ENCODE peak calls at places on chromosomes 7 and 10, in six cellular contexts. J is IMR-90, Q is H1, U is mesenchymal stem cell, C is neuronal stem cell, D is trophoblast cell. T is an unnamed sample. For H3K27me3, the result is how much of the 10 kb centered on the place peaks cover.

GRCh38 chr10:79496896-79497295 is 15.4 kb upstream of the EIF5AL1 start:
- DNase-seq in J (no peak), D (no peak), Q (no peak), U (no peak), C (no peak), T (no peak)

GRCh38 chr10:997266-998022 is 9.2 kb downstream of the GTPBP4 start:
- DNase-seq in C (no peak), U (no peak), D (no peak), Q (no peak), J (no peak), T (no peak)

GRCh38 chr7:64515330-64515729 is 47.5 kb downstream of the ZNF680 start:
- DNase-seq in J (no peak), Q (no peak), C (no peak), D (no peak), U (no peak), T (no peak)

GRCh38 chr10:35639651-35640311 is 2.3 kb downstream of the FZD8 start:
- DNase-seq in C (peak), D (no peak), J (peak), Q (peak), U (peak), T (peak)

GRCh38 chr10:31023558-31023957 is 8.1 kb downstream of the ZNF438 start:
- DNase-seq in U (no peak), Q (no peak), D (no peak), C (no peak), J (no peak), T (no peak)

GRCh38 chr7:136640977-136641376 is 227.5 kb upstream of the CHRM2 start:
- DNase-seq in C (no peak), J (no peak), D (no peak), U (no peak), Q (no peak), T (peak)

GRCh38 chr7:131346885-131347592 is 19.4 kb downstream of the MKLN1 start:
- DNase-seq in U (no peak), Q (no peak), C (no peak), J (no peak), D (peak), T (peak)

GRCh38 chr7:90713628-90714027 is 117.5 kb downstream of the CDK14 start:
- DNase-seq in C (no peak), U (no peak), D (no peak), Q (no peak), J (no peak), T (no peak)

GRCh38 chr7:79619216-79619615 is 165.7 kb upstream of the MAGI2 start:
- DNase-seq in Q (no peak), J (no peak), D (no peak), C (no peak), U (no peak), T (no peak)

GRCh38 chr10:93458821-93459257 is 23.3 kb downstream of the MYOF start:
- DNase-seq in U (peak), J (peak), Q (no peak), D (peak), C (no peak), T (peak)

GRCh38 chr10:18659784-18660561 is 742 bp downstream of the ARL5B start:
- DNase-seq in Q (no peak), D (peak), J (peak), C (no peak), U (peak), T (peak)

GRCh38 chr7:99623702-99624447 is 7.1 kb downstream of the ZSCAN25 start:
- DNase-seq in D (no peak), J (no peak), C (no peak), U (no peak), Q (no peak), T (no peak)

GRCh38 chr10:62373995-62374861 is at the start of gene ZNF365:
- DNase-seq in Q (peak), J (peak), U (peak), D (peak), C (peak), T (peak)

GRCh38 chr7:30027065-30027456 is 559 bp upstream of the FKBP14 start:
- DNase-seq in U (no peak), C (no peak), J (peak), Q (no peak), D (peak), T (no peak)

GRCh38 chr7:31102151-31102972 is 50.3 kb downstream of the ADCYAP1R1 start:
- DNase-seq in J (no peak), D (no peak), U (no peak), Q (no peak), C (no peak), T (no peak)

GRCh38 chr10:85319826-85320225 is 991.4 kb downstream of the CCSER2 start:
- DNase-seq in J (no peak), U (no peak), Q (no peak), C (no peak), D (no peak), T (peak)

GRCh38 chr7:73599916-73600315 is 21.5 kb upstream of the TBL2 start:
- DNase-seq in Q (no peak), U (no peak), C (no peak), D (no peak), J (no peak), T (no peak)

GRCh38 chr7:156504687-156505545 is 135.7 kb upstream of the RNF32 start:
- DNase-seq in U (no peak), Q (peak), J (no peak), D (no peak), C (no peak), T (no peak)

GRCh38 chr7:71444130-71444529 is 312.2 kb downstream of the GALNT17 start:
- DNase-seq in J (no peak), C (no peak), D (no peak), Q (no peak), U (no peak), T (no peak)

GRCh38 chr7:26993816-26994810 is 101.7 kb downstream of the HOXA1 start:
- DNase-seq in C (no peak), J (peak), Q (no peak), D (no peak), U (no peak), T (no peak)

GRCh38 chr7:128939861-128940410 is 2.2 kb downstream of the IRF5 start:
- DNase-seq in J (no peak), U (no peak), Q (no peak), C (no peak), D (no peak), T (no peak)

GRCh38 chr7:128404826-128405344 is 4.9 kb downstream of the IMPDH1 start:
- DNase-seq in C (no peak), Q (no peak), J (peak), D (peak), U (no peak), T (no peak)

GRCh38 chr7:44534087-44534486 is 7.0 kb downstream of the NPC1L1 start:
- DNase-seq in J (peak), U (peak), D (no peak), Q (no peak), C (no peak), T (no peak)

GRCh38 chr7:100367251-100367620 is 6.1 kb upstream of the PILRA start:
- DNase-seq in J (no peak), D (no peak), U (no peak), C (no peak), Q (no peak), T (peak)

GRCh38 chr10:72637398-72637857 is 11.5 kb upstream of the MICU1 start:
- DNase-seq in U (peak), C (no peak), D (peak), Q (no peak), J (peak), T (peak)

GRCh38 chr7:84261509-84261908 is 66.9 kb upstream of the SEMA3A start:
- DNase-seq in C (no peak), U (no peak), Q (no peak), J (no peak), D (no peak), T (no peak)

GRCh38 chr10:46557319-46558140 is 1.1 kb upstream of the GPRIN2 start:
- DNase-seq in Q (peak), U (no peak), C (no peak), J (no peak), D (no peak), T (no peak)

GRCh38 chr10:17238445-17239275 is 10.6 kb downstream of the VIM start:
- DNase-seq in C (no peak), Q (no peak), J (peak), U (peak), D (peak), T (peak)
- H3K4me3 ChIP-seq in C (no peak), Q (no peak), J (no peak), U (no peak), D (no peak), T (no peak)

GRCh38 chr10:60522617-60523016 is 132.9 kb upstream of the ANK3 start:
- DNase-seq in Q (no peak), U (no peak), C (no peak), J (no peak), D (no peak), T (no peak)
- H2BK120ac ChIP-seq in Q (no peak), U (no peak), C (no peak), J (no peak), D (no peak), T (no peak)

DNA sequence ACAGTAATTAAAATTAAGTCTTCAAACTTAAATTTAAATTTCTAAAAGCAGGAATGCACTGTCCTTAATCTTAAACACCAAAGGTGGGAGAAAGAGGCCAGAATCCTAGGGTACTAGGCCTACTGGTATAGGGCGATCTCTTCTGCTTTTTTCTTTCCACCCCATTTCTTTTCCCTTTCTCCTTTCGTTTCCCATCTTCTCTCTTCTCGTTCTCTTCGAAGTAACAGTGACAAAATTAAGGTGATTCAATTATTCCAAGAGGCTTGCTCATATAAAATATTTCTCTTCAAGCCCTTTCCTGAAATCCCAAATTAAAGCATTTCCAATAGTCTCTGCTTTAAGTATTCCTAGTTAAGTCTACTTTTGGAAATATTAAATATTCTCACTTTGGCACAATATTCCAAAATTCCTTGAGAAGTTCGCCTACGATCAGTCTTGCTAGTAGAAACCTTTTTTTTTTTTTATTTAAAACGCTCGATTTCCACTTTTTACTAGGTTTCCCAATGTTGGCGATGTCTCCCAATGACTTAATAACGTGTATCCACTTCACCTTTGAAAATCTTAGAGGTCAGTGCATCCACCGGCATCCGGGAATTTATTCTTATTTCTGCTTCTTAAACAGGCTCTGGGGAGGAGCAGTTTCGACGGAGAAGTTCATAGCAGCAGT is 765 bp upstream of the LCOR start:
- DNase-seq in J (no peak), D (no peak), Q (no peak), C (no peak), U (peak), T (no peak)
- H3K27me3 ChIP-seq in J (under half), D (under half), Q (under half), C (under half), U (under half), T (under half)

DNA sequence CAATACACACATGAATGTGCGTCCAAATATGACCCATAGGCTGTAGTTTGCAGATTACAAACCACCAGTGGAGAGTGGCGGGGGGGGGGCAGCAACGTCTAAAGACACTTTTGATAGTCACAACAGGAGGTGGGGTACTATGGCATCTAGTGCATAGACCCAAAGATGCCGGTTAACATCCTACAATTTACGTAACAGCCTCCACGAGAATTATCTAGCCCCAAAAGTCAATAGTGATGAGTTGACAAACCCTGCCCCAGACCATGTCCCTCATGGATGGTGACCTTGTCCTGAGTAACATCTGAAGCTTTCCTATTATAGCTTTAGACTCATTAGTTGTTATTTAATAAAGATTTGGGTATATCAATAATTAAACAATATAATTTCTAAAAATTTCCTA is 31.6 kb downstream of the USP6NL start:
- DNase-seq in J (no peak), D (no peak), U (no peak), Q (no peak), C (no peak), T (no peak)
- H3K4me3 ChIP-seq in J (no peak), D (no peak), U (no peak), Q (no peak), C (no peak), T (no peak)

GRCh38 chr7:152673902-152674301 is 2.0 kb downstream of the XRCC2 start:
- DNase-seq in Q (no peak), J (no peak), D (peak), U (no peak), C (no peak), T (no peak)

GRCh38 chr7:152674860-152675760 is 831 bp downstream of the XRCC2 start:
- DNase-seq in U (peak), C (no peak), J (peak), Q (no peak), D (peak), T (peak)

GRCh38 chr7:152678133-152678645 is 2.2 kb upstream of the XRCC2 start:
- DNase-seq in J (no peak), U (no peak), C (no peak), Q (no peak), D (peak), T (no peak)

GRCh38 chr7:152672626-152673025 is 3.3 kb downstream of the XRCC2 start:
- DNase-seq in U (no peak), Q (no peak), D (peak), C (no peak), J (no peak), T (no peak)

GRCh38 chr7:152675761-152676636 is at the start of gene XRCC2:
- DNase-seq in J (peak), U (peak), Q (peak), D (peak), C (peak), T (peak)
- H2BK120ac ChIP-seq in J (no peak), U (peak), Q (no peak), D (peak), C (no peak), T (no peak)

DNA sequence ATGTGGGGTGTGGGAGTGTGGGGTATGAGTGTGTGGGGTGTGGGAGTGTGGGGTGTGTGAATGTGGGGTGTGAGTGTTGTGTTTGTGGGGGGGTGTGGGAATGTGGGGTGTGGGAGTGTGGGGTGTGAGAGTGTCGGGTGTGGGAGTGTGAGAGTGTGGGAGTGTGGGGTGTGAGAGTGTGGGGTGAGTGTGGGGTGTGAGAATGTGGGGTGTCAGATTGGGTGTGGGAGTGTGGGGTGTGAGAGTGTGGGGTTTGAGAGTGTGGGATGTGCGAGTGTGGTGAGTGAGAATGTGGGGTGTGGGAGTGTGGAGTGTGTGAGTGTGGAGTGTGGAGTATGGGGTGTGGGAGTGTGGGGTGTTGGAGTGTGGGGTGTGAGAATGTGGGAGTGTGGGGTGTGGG is 50.1 kb upstream of the EN2 start:
- DNase-seq in D (no peak), J (no peak), Q (no peak), U (no peak), C (no peak), T (no peak)
- H3K27me3 ChIP-seq in D (under half), J (under half), Q (under half), U (half or more), C (under half), T (under half)

GRCh38 chr10:17512341-17513001 is 58.1 kb upstream of the ST8SIA6 start:
- DNase-seq in U (peak), J (peak), D (peak), Q (no peak), C (no peak), T (peak)
- H3K4me3 ChIP-seq in U (no peak), J (peak), D (no peak), Q (no peak), C (no peak), T (no peak)

GRCh38 chr7:140541513-140542192 is 62.3 kb upstream of the MKRN1 start:
- DNase-seq in C (peak), J (peak), D (no peak), Q (peak), U (peak), T (peak)

GRCh38 chr7:140540142-140540777 is 61.0 kb upstream of the MKRN1 start:
- DNase-seq in U (no peak), Q (no peak), D (peak), J (no peak), C (no peak), T (no peak)

GRCh38 chr7:140544278-140544896 is 65.1 kb upstream of the MKRN1 start:
- DNase-seq in J (no peak), Q (no peak), U (no peak), D (no peak), C (no peak), T (no peak)

GRCh38 chr7:140541176-140541512 is 61.8 kb upstream of the MKRN1 start:
- DNase-seq in U (no peak), D (no peak), J (no peak), C (no peak), Q (no peak), T (no peak)

DNA sequence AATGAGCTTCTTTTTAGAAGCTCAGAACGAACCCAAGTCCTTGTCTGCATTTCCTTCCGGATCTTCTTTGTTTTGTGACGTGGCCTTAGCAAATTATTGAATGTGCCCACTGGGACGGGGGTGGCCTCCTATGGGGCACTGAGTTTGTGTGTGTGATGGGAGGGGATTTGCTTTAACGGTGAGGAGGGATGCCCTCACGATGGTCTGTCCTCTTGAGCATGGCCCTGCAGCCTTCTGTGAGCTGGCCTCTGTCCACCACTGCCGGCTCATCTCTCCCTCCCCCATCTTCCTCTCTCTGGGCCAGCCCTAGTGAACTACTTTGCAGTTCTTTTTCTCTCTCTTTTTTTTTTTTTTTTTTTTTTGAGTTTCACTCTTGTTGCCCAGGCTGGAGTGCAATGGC is 62.9 kb upstream of the MKRN1 start:
- DNase-seq in U (peak), J (peak), Q (no peak), C (no peak), D (no peak), T (no peak)
- H2BK120ac ChIP-seq in U (peak), J (peak), Q (peak), C (peak), D (peak), T (peak)

T was measured in mesendoderm.